ENCODE peak calls at places on chromosomes 7 and 10, in ten cellular contexts. One of them, this sample, is unnamed.

GRCh38 chr7:105769951-105770628 is 106.3 kb downstream of the ATXN7L1 start:
- DNase-seq in activated CD4-positive, alpha-beta T cell treated with anti-CD3 and anti-CD28 coated beads, Interleukin-2, amount 50 U/mL, for 1 hour: no peak
- DNase-seq in neuronal stem cell: no peak
- DNase-seq in NCI-H226: no peak
- DNase-seq in caudate nucleus: no peak
- DNase-seq in GDM1: no peak
- DNase-seq in activated effector memory CD4-positive, alpha-beta T cell treated with Interleukin-2 at 50 U/mL for 16 hours: no peak
- DNase-seq in DMS 273 treated with DMSO at 0.1 percent for 48 hours: no peak
- DNase-seq in A549: peak
- DNase-seq in GM10248: no peak
- DNase-seq in this sample: no peak

GRCh38 chr10:129775681-129776080 is 188.4 kb downstream of the EBF3 start:
- DNase-seq in caudate nucleus: no peak
- DNase-seq in GDM1: no peak
- DNase-seq in activated CD4-positive, alpha-beta T cell treated with anti-CD3 and anti-CD28 coated beads, Interleukin-2, amount 50 U/mL, for 1 hour: no peak
- DNase-seq in activated effector memory CD4-positive, alpha-beta T cell treated with Interleukin-2 at 50 U/mL for 16 hours: no peak
- DNase-seq in GM10248: no peak
- DNase-seq in A549: no peak
- DNase-seq in DMS 273 treated with DMSO at 0.1 percent for 48 hours: no peak
- DNase-seq in neuronal stem cell: no peak
- DNase-seq in NCI-H226: no peak
- DNase-seq in this sample: no peak

GRCh38 chr7:21514071-21514470 is 28.8 kb upstream of the DNAH11 start:
- DNase-seq in DMS 273 treated with DMSO at 0.1 percent for 48 hours: no peak
- DNase-seq in neuronal stem cell: no peak
- DNase-seq in GDM1: no peak
- DNase-seq in GM10248: no peak
- DNase-seq in A549: no peak
- DNase-seq in caudate nucleus: no peak
- DNase-seq in NCI-H226: no peak
- DNase-seq in activated CD4-positive, alpha-beta T cell treated with anti-CD3 and anti-CD28 coated beads, Interleukin-2, amount 50 U/mL, for 1 hour: no peak
- DNase-seq in activated effector memory CD4-positive, alpha-beta T cell treated with Interleukin-2 at 50 U/mL for 16 hours: no peak
- DNase-seq in this sample: no peak

GRCh38 chr10:77605466-77605865 is 32.1 kb downstream of the KCNMA1 start:
- DNase-seq in caudate nucleus: no peak
- DNase-seq in NCI-H226: no peak
- DNase-seq in activated CD4-positive, alpha-beta T cell treated with anti-CD3 and anti-CD28 coated beads, Interleukin-2, amount 50 U/mL, for 1 hour: no peak
- DNase-seq in GM10248: no peak
- DNase-seq in DMS 273 treated with DMSO at 0.1 percent for 48 hours: no peak
- DNase-seq in activated effector memory CD4-positive, alpha-beta T cell treated with Interleukin-2 at 50 U/mL for 16 hours: no peak
- DNase-seq in GDM1: no peak
- DNase-seq in neuronal stem cell: no peak
- DNase-seq in A549: no peak
- DNase-seq in this sample: no peak

GRCh38 chr7:7817748-7818147 is 99.3 kb upstream of the RPA3 start:
- DNase-seq in A549: no peak
- DNase-seq in activated effector memory CD4-positive, alpha-beta T cell treated with Interleukin-2 at 50 U/mL for 16 hours: no peak
- DNase-seq in activated CD4-positive, alpha-beta T cell treated with anti-CD3 and anti-CD28 coated beads, Interleukin-2, amount 50 U/mL, for 1 hour: no peak
- DNase-seq in GM10248: no peak
- DNase-seq in neuronal stem cell: no peak
- DNase-seq in GDM1: no peak
- DNase-seq in DMS 273 treated with DMSO at 0.1 percent for 48 hours: no peak
- DNase-seq in NCI-H226: no peak
- DNase-seq in caudate nucleus: no peak
- DNase-seq in this sample: no peak

GRCh38 chr10:110158051-110159005 is 49.1 kb upstream of the MXI1 start:
- DNase-seq in neuronal stem cell: no peak
- DNase-seq in GDM1: no peak
- DNase-seq in activated CD4-positive, alpha-beta T cell treated with anti-CD3 and anti-CD28 coated beads, Interleukin-2, amount 50 U/mL, for 1 hour: no peak
- DNase-seq in activated effector memory CD4-positive, alpha-beta T cell treated with Interleukin-2 at 50 U/mL for 16 hours: no peak
- DNase-seq in NCI-H226: no peak
- DNase-seq in GM10248: no peak
- DNase-seq in A549: no peak
- DNase-seq in DMS 273 treated with DMSO at 0.1 percent for 48 hours: no peak
- DNase-seq in caudate nucleus: no peak
- DNase-seq in this sample: no peak

GRCh38 chr7:157909370-157909769 is 572.6 kb downstream of the DNAJB6 start:
- DNase-seq in neuronal stem cell: no peak
- DNase-seq in GM10248: no peak
- DNase-seq in DMS 273 treated with DMSO at 0.1 percent for 48 hours: no peak
- DNase-seq in A549: no peak
- DNase-seq in activated CD4-positive, alpha-beta T cell treated with anti-CD3 and anti-CD28 coated beads, Interleukin-2, amount 50 U/mL, for 1 hour: no peak
- DNase-seq in caudate nucleus: no peak
- DNase-seq in GDM1: no peak
- DNase-seq in NCI-H226: no peak
- DNase-seq in activated effector memory CD4-positive, alpha-beta T cell treated with Interleukin-2 at 50 U/mL for 16 hours: no peak
- DNase-seq in this sample: no peak

GRCh38 chr10:63702107-63702506 is 180.9 kb downstream of the REEP3 start:
- DNase-seq in activated CD4-positive, alpha-beta T cell treated with anti-CD3 and anti-CD28 coated beads, Interleukin-2, amount 50 U/mL, for 1 hour: no peak
- DNase-seq in GDM1: no peak
- DNase-seq in DMS 273 treated with DMSO at 0.1 percent for 48 hours: peak
- DNase-seq in activated effector memory CD4-positive, alpha-beta T cell treated with Interleukin-2 at 50 U/mL for 16 hours: no peak
- DNase-seq in GM10248: no peak
- DNase-seq in caudate nucleus: no peak
- DNase-seq in A549: no peak
- DNase-seq in NCI-H226: no peak
- DNase-seq in neuronal stem cell: no peak
- DNase-seq in this sample: no peak

GRCh38 chr10:29344073-29344820 is 55.4 kb downstream of the LYZL1 start:
- DNase-seq in neuronal stem cell: no peak
- DNase-seq in A549: no peak
- DNase-seq in GDM1: no peak
- DNase-seq in DMS 273 treated with DMSO at 0.1 percent for 48 hours: no peak
- DNase-seq in activated CD4-positive, alpha-beta T cell treated with anti-CD3 and anti-CD28 coated beads, Interleukin-2, amount 50 U/mL, for 1 hour: no peak
- DNase-seq in NCI-H226: no peak
- DNase-seq in caudate nucleus: no peak
- DNase-seq in activated effector memory CD4-positive, alpha-beta T cell treated with Interleukin-2 at 50 U/mL for 16 hours: no peak
- DNase-seq in GM10248: no peak
- DNase-seq in this sample: no peak

GRCh38 chr10:60877777-60878120 is 66.2 kb downstream of the RHOBTB1 start:
- DNase-seq in DMS 273 treated with DMSO at 0.1 percent for 48 hours: no peak
- DNase-seq in activated effector memory CD4-positive, alpha-beta T cell treated with Interleukin-2 at 50 U/mL for 16 hours: no peak
- DNase-seq in GDM1: no peak
- DNase-seq in NCI-H226: no peak
- DNase-seq in GM10248: no peak
- DNase-seq in caudate nucleus: no peak
- DNase-seq in neuronal stem cell: no peak
- DNase-seq in A549: no peak
- DNase-seq in activated CD4-positive, alpha-beta T cell treated with anti-CD3 and anti-CD28 coated beads, Interleukin-2, amount 50 U/mL, for 1 hour: no peak
- DNase-seq in this sample: no peak

This sample was measured in HL-60.